ENCODE peak calls at places on chromosomes 4 and X, in eight cellular contexts. U is BJ; E is kidney; P is ascending aorta; X is CD8-positive, alpha-beta T cell; J is astrocyte of the cerebellum; Y is heart right ventricle; T is pancreas. N is an unnamed sample.

GRCh38 chrX:10722804-10723364 is 102.5 kb upstream of the MID1 start:
- DNase-seq in X (peak), E (no peak), Y (no peak), T (peak), U (no peak), J (peak), P (no peak), N (peak)

GRCh38 chr4:3805731-3806130 is 39.5 kb downstream of the ADRA2C start:
- DNase-seq in J (no peak), T (no peak), P (no peak), Y (no peak), U (no peak), X (no peak), E (peak), N (no peak)

GRCh38 chrX:119646515-119646914 is 40.3 kb upstream of the NKRF start:
- DNase-seq in X (no peak), T (no peak), U (no peak), Y (no peak), J (no peak), E (no peak), P (no peak), N (no peak)

GRCh38 chr4:30722916-30723270 is 2.7 kb downstream of the PCDH7 start:
- DNase-seq in U (no peak), T (no peak), Y (no peak), P (no peak), E (peak), J (no peak), X (no peak), N (no peak)

GRCh38 chr4:113383111-113383785 is 333.8 kb downstream of the ANK2 start:
- DNase-seq in Y (no peak), U (peak), T (no peak), J (peak), E (no peak), P (no peak), X (no peak), N (peak)

GRCh38 chr4:175970072-175970471 is 95.6 kb upstream of the WDR17 start:
- DNase-seq in U (no peak), T (no peak), P (no peak), E (no peak), X (no peak), J (no peak), Y (no peak), N (no peak)

GRCh38 chr4:155609455-155610059 is 57.1 kb upstream of the GUCY1A1 start:
- DNase-seq in X (no peak), Y (no peak), U (no peak), J (no peak), P (no peak), T (no peak), E (no peak), N (no peak)

GRCh38 chr4:138259801-138260200 is 17.7 kb upstream of the SLC7A11 start:
- DNase-seq in J (no peak), X (no peak), U (no peak), E (no peak), P (no peak), Y (no peak), T (no peak), N (no peak)

GRCh38 chr4:132572210-132572609 is 576.9 kb upstream of the PCDH10 start:
- DNase-seq in T (no peak), X (no peak), Y (no peak), J (peak), E (no peak), U (no peak), P (no peak), N (no peak)

GRCh38 chrX:76253432-76253831 is 80.6 kb downstream of the PBDC1 start:
- DNase-seq in Y (no peak), U (no peak), T (peak), E (no peak), X (peak), P (no peak), J (peak), N (no peak)

GRCh38 chr4:4364486-4365208 is 22.3 kb upstream of the NSG1 start:
- DNase-seq in X (no peak), T (no peak), U (no peak), E (no peak), Y (no peak), J (no peak), P (no peak), N (no peak)

GRCh38 chr4:38230121-38230728 is 270.0 kb downstream of the PTTG2 start:
- DNase-seq in X (no peak), T (no peak), E (no peak), U (no peak), P (no peak), Y (no peak), J (no peak), N (no peak)

GRCh38 chr4:120841580-120841979 is 80.9 kb downstream of the PRDM5 start:
- DNase-seq in J (no peak), T (no peak), Y (no peak), P (no peak), X (no peak), U (no peak), E (no peak), N (no peak)

GRCh38 chr4:4575284-4576211 is 33.7 kb upstream of the STX18 start:
- DNase-seq in U (no peak), T (peak), E (peak), Y (peak), P (no peak), J (no peak), X (peak), N (no peak)

GRCh38 chrX:149825424-149825823 is 43.7 kb downstream of the MAGEA9 start:
- DNase-seq in P (no peak), T (no peak), J (no peak), X (peak), Y (peak), E (no peak), U (no peak), N (no peak)

GRCh38 chrX:71291381-71291780 is 7.9 kb downstream of the NONO start:
- DNase-seq in Y (no peak), E (no peak), U (no peak), T (no peak), J (no peak), P (no peak), X (no peak), N (no peak)

GRCh38 chrX:34585561-34585960 is 71.5 kb downstream of the TMEM47 start:
- DNase-seq in X (no peak), U (no peak), Y (no peak), P (no peak), E (no peak), T (no peak), J (no peak), N (no peak)

GRCh38 chrX:40543661-40544328 is 37.0 kb upstream of the ATP6AP2 start:
- DNase-seq in E (no peak), Y (no peak), J (peak), P (no peak), T (no peak), U (no peak), X (no peak), N (no peak)

GRCh38 chrX:93932471-93933220 is 258.6 kb downstream of the FAM133A start:
- DNase-seq in U (no peak), E (no peak), X (no peak), P (no peak), J (no peak), T (no peak), Y (no peak), N (no peak)

GRCh38 chr4:112523008-112523440 is 7.0 kb upstream of the NEUROG2 start:
- DNase-seq in P (no peak), U (no peak), X (no peak), E (no peak), J (no peak), T (peak), Y (no peak), N (no peak)

GRCh38 chr4:4412661-4413372 is 25.9 kb downstream of the NSG1 start:
- DNase-seq in J (no peak), X (no peak), U (no peak), Y (no peak), P (no peak), T (no peak), E (peak), N (no peak)

GRCh38 chrX:72347366-72347765 is 41.7 kb upstream of the CITED1 start:
- DNase-seq in J (no peak), U (no peak), E (no peak), P (no peak), T (no peak), Y (no peak), X (no peak), N (no peak)

GRCh38 chrX:150361070-150361776 is 1.9 kb upstream of the MAMLD1 start:
- DNase-seq in X (peak), Y (peak), P (no peak), J (no peak), E (peak), U (no peak), T (no peak), N (no peak)

GRCh38 chr4:71377561-71377960 is 38.7 kb downstream of the SLC4A4 start:
- DNase-seq in E (no peak), P (no peak), U (peak), Y (no peak), J (peak), X (no peak), T (no peak), N (peak)

GRCh38 chr4:189305500-189305899 is 635.2 kb upstream of the FRG1 start:
- DNase-seq in T (no peak), Y (no peak), X (no peak), P (no peak), J (no peak), U (no peak), E (no peak), N (no peak)

GRCh38 chrX:8191022-8191421 is 20.0 kb upstream of the VCX2 start:
- DNase-seq in U (no peak), T (no peak), J (no peak), X (no peak), E (no peak), Y (no peak), P (no peak), N (no peak)

GRCh38 chr4:51995647-51996046 is 24.5 kb downstream of the LRRC66 start:
- DNase-seq in Y (no peak), X (no peak), T (no peak), J (no peak), E (no peak), U (no peak), P (no peak), N (no peak)

GRCh38 chr4:2934077-2934812 is 29.0 kb downstream of the NOP14 start:
- DNase-seq in J (no peak), U (no peak), T (peak), X (peak), E (peak), Y (peak), P (no peak), N (no peak)

GRCh38 chr4:81566076-81566663 is 94.5 kb upstream of the RASGEF1B start:
- DNase-seq in P (no peak), X (no peak), Y (no peak), T (no peak), U (no peak), E (no peak), J (no peak), N (no peak)
- H3K4me3 ChIP-seq in P (peak), X (no peak), Y (no peak), T (no peak), U (no peak), E (peak), J (no peak), N (no peak)

DNA sequence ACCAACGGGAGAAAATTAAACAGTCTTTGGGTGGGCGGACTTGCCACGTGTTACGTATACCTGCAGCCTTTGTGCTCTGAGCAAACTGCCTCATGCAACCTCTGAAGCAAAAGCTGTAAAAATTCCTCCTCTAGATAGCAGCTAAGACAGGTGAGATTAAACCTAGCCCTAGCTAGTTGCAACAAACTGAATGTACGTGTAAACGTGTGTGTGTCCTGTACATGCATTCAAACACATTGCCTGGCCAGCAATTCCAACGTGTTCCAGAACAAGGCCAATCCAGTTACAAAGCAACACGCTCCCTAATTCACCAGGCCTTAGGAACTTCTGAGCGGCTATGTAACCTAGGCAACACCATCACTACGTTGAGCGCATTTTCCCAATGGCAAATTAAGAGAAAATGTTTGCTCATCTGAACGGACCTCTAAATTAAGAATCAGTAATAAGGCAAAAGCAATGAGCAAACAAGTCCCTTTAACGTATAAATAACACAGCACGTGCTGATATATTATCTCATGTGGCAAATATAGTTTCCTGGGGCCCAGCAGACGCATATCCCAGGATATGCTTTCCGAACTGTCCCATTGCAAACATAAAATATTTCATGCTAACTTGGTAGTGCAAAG is 792 bp downstream of the PPID start:
- DNase-seq in U (no peak), P (no peak), E (no peak), T (peak), X (no peak), Y (no peak), J (no peak), N (no peak)
- TF ChIP-seq CTCF in U (no peak), P (no peak), E (no peak), T (no peak), X (no peak), Y (no peak), J (no peak), N (no peak)

GRCh38 chrX:15311119-15311518 is 4.3 kb downstream of the ASB11 start:
- DNase-seq in E (no peak), X (no peak), T (no peak), J (no peak), P (no peak), Y (no peak), U (no peak), N (no peak)
- H3K4me3 ChIP-seq in E (no peak), X (no peak), T (no peak), J (no peak), P (no peak), Y (no peak), U (no peak), N (no peak)

DNA sequence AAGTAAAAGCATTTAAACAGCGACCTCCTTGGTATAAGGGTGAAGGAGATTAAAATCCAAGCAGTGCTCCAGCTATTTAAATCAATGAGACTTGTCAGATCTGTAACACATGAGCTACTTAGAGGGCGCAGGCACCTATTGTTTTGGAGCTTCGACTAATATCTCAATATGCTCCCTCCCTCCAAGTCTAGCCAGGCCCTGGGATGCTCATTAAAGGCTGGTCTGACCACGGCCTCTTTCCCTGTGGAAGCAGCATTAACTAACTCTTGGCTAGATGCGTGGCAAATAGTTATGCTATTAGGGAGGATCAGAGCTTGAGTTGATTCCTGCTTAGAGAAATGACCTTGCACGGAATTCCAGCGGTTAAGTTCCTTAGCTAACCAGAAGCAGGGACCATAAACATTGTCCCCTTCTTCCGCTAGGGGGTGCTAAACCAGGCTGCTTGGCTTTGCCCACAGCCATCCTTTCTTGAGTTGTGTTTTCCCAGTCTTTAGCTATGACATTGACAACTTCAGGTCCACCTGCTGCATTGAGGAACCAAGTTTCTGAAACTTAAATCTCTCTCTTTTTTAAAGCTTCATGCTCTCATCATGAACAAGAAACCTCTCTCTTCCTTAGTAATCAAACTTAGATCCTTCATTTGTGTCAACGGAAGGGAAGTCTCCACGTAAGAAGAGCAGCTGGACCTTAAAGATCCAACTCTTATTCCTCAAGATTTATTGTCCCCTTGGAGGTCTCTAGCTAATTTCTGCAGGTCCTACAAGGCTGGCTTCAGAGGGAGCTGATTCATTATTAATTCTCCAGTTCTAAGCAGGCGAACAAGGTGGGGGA is 80.7 kb upstream of the IGFBP7 start:
- DNase-seq in P (no peak), E (no peak), J (no peak), U (no peak), T (no peak), Y (no peak), X (no peak), N (no peak)
- TF ChIP-seq CTCF in P (no peak), E (peak), J (peak), U (peak), T (peak), Y (peak), X (peak), N (peak)

DNA sequence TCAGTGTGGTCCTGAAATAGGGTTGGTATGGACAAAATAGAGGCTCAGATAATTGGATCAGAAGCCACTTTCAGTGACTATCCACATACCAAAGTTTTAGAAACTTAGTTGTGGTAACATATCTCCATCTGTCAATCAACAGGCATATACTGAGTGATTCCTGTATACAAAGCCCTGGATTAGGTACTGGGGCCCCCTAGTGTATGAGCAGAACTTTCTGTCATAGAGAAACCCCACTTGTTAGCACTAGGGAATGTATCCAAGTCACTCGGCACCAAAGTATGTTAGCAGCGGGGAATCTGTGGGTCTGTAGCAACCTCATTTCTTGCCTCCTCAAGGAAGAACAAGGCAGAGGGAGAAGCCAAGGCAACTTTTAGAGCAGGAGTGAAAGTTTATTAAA is 50.7 kb downstream of the MAP7D3 start:
- DNase-seq in T (no peak), U (no peak), P (no peak), J (peak), E (no peak), Y (no peak), X (no peak), N (no peak)
- H3K4me3 ChIP-seq in T (no peak), U (peak), P (peak), J (no peak), E (no peak), Y (peak), X (no peak), N (no peak)

GRCh38 chrX:53171356-53171755 is 53.7 kb downstream of the KDM5C start:
- DNase-seq in X (no peak), T (no peak), P (no peak), J (no peak), U (no peak), E (no peak), Y (no peak), N (no peak)
- TF ChIP-seq CTCF in X (no peak), T (no peak), P (no peak), J (no peak), U (no peak), E (no peak), Y (no peak), N (no peak)

DNA sequence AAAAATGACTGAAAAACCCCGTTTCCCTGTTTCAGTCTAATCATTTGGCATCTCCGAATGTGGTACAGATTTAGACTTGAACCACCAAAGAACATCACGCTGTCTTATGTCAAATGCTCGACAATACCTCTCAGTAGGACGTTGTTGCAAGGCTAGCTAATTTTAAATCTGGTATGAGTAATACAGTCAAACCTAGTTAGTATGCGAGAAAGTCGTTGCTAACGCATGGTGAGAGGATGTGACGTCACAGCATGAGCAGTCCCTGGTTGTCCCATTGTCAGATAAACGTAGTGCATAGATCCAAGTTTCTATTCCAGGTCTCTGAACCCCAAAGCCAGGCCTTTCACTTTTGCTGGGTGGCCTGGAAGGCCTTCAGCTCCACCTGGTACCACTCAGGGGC is 44.7 kb downstream of the SETD7 start:
- DNase-seq in E (no peak), P (no peak), Y (no peak), J (peak), T (no peak), U (no peak), X (no peak), N (no peak)
- H3K4me3 ChIP-seq in E (no peak), P (no peak), Y (no peak), J (no peak), T (no peak), U (no peak), X (no peak), N (no peak)

DNA sequence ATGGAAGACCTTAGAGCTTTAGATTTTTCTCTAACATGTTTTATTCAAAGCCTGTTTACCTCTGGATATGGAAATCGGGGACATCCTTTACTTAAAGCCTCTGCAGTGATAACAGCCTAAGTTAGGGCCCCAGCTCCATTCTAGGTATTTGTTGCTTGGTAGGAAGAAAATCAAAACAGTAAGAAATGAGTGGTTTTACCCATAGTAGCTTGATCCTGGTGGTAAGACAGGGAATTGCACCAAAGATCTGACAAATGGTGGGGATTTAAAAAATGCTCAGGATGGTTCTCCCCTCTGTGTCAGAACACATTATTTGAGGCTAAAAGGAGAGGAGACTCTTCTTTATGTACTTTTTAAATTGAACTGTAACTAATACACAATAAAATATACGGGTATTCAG is 52.4 kb downstream of the AFF2 start:
- DNase-seq in U (no peak), X (no peak), J (no peak), T (no peak), Y (no peak), P (no peak), E (no peak), N (no peak)
- TF ChIP-seq CTCF in U (peak), X (no peak), J (peak), T (peak), Y (no peak), P (no peak), E (no peak), N (peak)